ENCODE peak calls at places on chromosomes 5 and 9, in five cellular contexts. U, Q, Y, X and O are unnamed samples.

GRCh38 chr5:135269828-135270545 is 129.0 kb downstream of the MACROH2A1 start:
- DNase-seq in X (no peak), Y (no peak), U (no peak), Q (no peak), O (no peak)

GRCh38 chr5:128469924-128470323 is 68.1 kb downstream of the FBN2 start:
- DNase-seq in Y (no peak), X (no peak), U (no peak), Q (no peak), O (no peak)

GRCh38 chr9:97365634-97366033 is 46.3 kb upstream of the TDRD7 start:
- DNase-seq in X (no peak), U (no peak), Q (no peak), Y (no peak), O (no peak)

GRCh38 chr5:96852769-96853168 is 23.5 kb upstream of the ERAP2 start:
- DNase-seq in X (no peak), U (no peak), Q (no peak), Y (no peak), O (no peak)

GRCh38 chr5:30871191-30871590 is 322.3 kb upstream of the CDH6 start:
- DNase-seq in X (no peak), Q (no peak), Y (no peak), U (no peak), O (no peak)

GRCh38 chr5:62771331-62771730 is 192.7 kb downstream of the LRRC70 start:
- DNase-seq in X (no peak), U (no peak), Y (no peak), Q (no peak), O (no peak)

GRCh38 chr5:118791986-118792734 is 196.2 kb downstream of the DTWD2 start:
- DNase-seq in Q (peak; percentile 86), X (peak; percentile 30), Y (peak; percentile 70), U (no peak), O (peak; percentile 24)

GRCh38 chr5:171837522-171837921 is 51.9 kb downstream of the SMIM23 start:
- DNase-seq in Q (no peak), U (no peak), Y (no peak), X (no peak), O (no peak)

GRCh38 chr9:8855046-8855445 is 1055.5 kb upstream of the DMAC1 start:
- DNase-seq in Y (no peak), X (no peak), U (no peak), Q (peak; percentile 47), O (no peak)

GRCh38 chr9:135422340-135422944 is 57.1 kb upstream of the PPP1R26 start:
- DNase-seq in X (no peak), U (no peak), Y (no peak), Q (no peak), O (no peak)
- H3K4me3 ChIP-seq in X (no peak overlapping the region), U (no peak overlapping the region), Y (no peak overlapping the region), Q (no peak overlapping the region), O (no peak overlapping the region)

GRCh38 chr5:141609044-141609443 is 9.8 kb downstream of the DIAPH1 start:
- DNase-seq in Y (no peak), X (no peak), U (no peak), Q (no peak), O (no peak)

GRCh38 chr5:141611289-141611688 is 7.5 kb downstream of the DIAPH1 start:
- DNase-seq in Q (peak; percentile 37), U (no peak), X (no peak), Y (no peak), O (no peak)

GRCh38 chr5:141605523-141606277 is 13.1 kb downstream of the DIAPH1 start:
- DNase-seq in Y (no peak), Q (peak; percentile 5), X (peak; percentile 46), U (no peak), O (peak; percentile 54)

GRCh38 chr5:141608557-141608956 is 10.2 kb downstream of the DIAPH1 start:
- DNase-seq in X (no peak), Q (no peak), Y (no peak), U (no peak), O (no peak)

DNA sequence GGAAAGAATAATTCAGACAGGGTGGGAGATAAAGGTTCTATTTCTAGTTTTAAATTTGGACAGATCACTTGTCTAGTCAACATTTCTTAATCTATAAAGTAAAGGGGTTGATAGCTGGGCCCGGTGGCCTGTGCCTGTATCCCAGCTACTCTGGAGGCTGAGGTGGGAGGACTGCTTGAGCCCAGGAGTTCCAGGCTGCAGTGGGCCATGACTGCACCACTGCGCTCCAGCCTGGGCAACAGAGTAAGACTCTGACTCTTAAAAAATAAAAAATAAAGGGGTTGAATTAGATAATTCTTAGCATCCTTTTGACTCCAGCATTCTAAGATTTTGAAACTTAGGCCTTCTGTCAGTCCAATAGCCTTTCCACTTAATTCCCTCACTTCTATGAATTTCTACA is 10.8 kb downstream of the DIAPH1 start:
- DNase-seq in Y (no peak), U (no peak), Q (no peak), X (no peak), O (no peak)
- H3K4me3 ChIP-seq in Y (no peak overlapping the region), U (no peak overlapping the region), Q (no peak overlapping the region), X (no peak overlapping the region), O (no peak overlapping the region)

DNA sequence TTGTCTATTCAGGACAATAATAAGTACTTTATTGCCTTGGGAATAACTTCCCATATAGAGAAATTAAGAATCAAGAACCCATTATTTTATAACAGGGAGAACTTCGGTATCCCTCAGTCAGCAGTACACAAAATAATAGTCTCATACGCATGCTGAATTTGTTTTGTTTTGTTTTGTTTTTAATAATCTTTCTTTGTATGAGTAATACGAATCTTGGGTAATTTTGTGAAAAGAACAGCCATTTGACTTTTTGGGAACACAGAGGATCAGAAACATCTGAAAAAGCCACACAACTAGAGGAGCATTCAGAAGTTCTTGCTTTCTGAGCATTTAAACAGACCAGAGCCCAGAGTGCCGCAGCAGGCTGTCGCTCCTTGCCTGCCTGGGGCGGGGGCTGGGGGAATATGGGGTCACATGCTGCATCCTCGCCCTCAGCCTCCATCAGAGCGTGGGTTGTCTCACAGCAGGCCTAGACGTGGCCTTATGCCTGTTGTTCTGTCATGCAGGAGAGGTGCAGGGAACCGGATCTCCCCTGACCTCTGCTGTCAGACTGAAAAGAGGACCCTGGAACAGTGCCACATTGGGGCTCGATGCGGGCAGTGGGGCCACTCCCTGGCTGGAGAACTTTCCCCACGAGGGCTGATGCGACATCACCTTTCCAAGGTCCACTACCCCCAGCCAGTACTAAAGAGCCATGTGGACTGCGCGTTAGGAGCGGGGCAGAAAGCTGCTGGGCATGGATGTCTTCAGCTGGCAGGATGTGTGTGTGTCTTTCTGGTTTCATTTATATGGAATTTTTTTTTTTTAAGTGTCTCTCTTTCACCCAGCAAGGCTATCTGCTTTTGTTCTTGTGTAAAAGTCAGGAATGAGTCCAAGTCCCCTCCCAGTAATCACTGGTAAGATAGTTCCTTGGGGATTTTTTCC is 133.4 kb upstream of the OTULINL start:
- DNase-seq in U (no peak), Q (no peak), X (no peak), Y (no peak), O (peak; percentile 50)
- H3K4me3 ChIP-seq in U (no peak overlapping the region), Q (no peak overlapping the region), X (no peak overlapping the region), Y (no peak overlapping the region), O (no peak overlapping the region)

GRCh38 chr9:114370251-114370984 is 17.4 kb downstream of the AKNA start:
- DNase-seq in U (no peak), Y (peak; percentile 68), Q (peak; percentile 63), X (no peak), O (no peak)

GRCh38 chr9:114371986-114372917 is 15.5 kb downstream of the AKNA start:
- DNase-seq in X (no peak), U (no peak), Q (no peak), Y (no peak), O (no peak)

GRCh38 chr9:114370985-114371335 is 16.8 kb downstream of the AKNA start:
- DNase-seq in U (no peak), X (no peak), Y (peak; percentile 53), Q (no peak), O (no peak)

GRCh38 chr9:114372971-114373591 is 14.7 kb downstream of the AKNA start:
- DNase-seq in X (peak; percentile 69), Y (no peak), U (no peak), Q (no peak), O (peak; percentile 58)

DNA sequence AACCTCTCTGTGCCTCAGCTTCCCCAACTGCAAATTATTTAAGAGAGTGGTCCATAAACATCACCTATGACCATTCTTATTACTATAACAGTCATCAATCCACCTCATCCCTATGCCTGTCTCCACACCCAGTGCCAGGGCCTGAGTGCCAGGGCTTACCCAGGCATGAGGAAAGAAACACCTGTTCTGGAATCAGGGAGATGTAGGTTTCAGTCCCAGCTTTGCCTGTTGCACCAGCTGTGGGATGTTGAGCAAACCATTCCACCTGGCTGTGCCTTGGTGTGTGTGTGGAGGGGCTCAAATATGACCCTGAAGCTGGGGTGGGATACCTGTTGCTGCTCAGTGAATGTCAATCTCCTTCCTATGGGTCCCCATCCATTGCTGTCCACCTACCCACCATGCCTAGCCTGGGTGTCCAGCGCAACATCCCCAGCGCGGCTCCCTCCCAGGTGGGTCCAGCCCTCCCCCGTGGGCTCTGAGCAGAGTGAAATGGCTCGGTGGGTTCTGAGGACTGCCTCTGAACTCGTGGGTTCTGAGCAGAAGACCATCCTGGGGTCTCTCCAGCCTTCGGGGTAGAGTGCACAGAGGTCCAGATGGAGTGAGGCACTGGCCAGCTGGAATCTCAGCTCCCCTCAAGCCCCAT is 16.3 kb downstream of the AKNA start:
- DNase-seq in Y (no peak), X (no peak), U (no peak), Q (no peak), O (no peak)
- H3K4me3 ChIP-seq in Y (no peak overlapping the region), X (no peak overlapping the region), U (no peak overlapping the region), Q (peak overlapping the region; percentile 50), O (no peak overlapping the region)